ENCODE peak calls at places on chromosomes 6 and 20, in four cellular contexts. M is Panc1, T is K562, H is HCT116. S is an unnamed sample.

GRCh38 chr20:51678041-51678697 is 90.0 kb downstream of the ATP9A start:
- DNase-seq in M (no peak), H (no peak), T (no peak), S (no peak)

GRCh38 chr6:23522751-23523527 is 603.1 kb upstream of the NRSN1 start:
- DNase-seq in M (no peak), H (no peak), T (no peak), S (no peak)

GRCh38 chr6:163147988-163148387 is 266.5 kb upstream of the QKI start:
- DNase-seq in H (no peak), M (no peak), T (no peak), S (no peak)

GRCh38 chr6:128168244-128168643 is 267.4 kb upstream of the THEMIS start:
- DNase-seq in H (no peak), T (no peak), M (no peak), S (peak)

GRCh38 chr20:3000852-3001523 is 42.4 kb upstream of the GNRH2 start:
- DNase-seq in T (peak), H (peak), M (no peak), S (no peak)

GRCh38 chr6:26159417-26160273 is 72.4 kb downstream of the HFE start:
- DNase-seq in M (no peak), H (no peak), T (no peak), S (no peak)

GRCh38 chr6:5464096-5464885 is 203.0 kb downstream of the FARS2 start:
- DNase-seq in H (no peak), T (no peak), M (no peak), S (no peak)

GRCh38 chr6:34967461-34967860 is 78.4 kb downstream of the ANKS1A start:
- DNase-seq in T (no peak), M (no peak), H (no peak), S (no peak)

GRCh38 chr20:44625361-44625760 is 26.1 kb downstream of the ADA start:
- DNase-seq in H (no peak), T (no peak), M (no peak), S (no peak)

GRCh38 chr6:31777667-31778050 is 531 bp upstream of the VWA7 start:
- DNase-seq in H (no peak), M (no peak), T (no peak), S (no peak)

GRCh38 chr6:106820412-106820852 is 154.1 kb downstream of the CD24 start:
- DNase-seq in H (no peak), M (no peak), T (peak), S (no peak)

DNA sequence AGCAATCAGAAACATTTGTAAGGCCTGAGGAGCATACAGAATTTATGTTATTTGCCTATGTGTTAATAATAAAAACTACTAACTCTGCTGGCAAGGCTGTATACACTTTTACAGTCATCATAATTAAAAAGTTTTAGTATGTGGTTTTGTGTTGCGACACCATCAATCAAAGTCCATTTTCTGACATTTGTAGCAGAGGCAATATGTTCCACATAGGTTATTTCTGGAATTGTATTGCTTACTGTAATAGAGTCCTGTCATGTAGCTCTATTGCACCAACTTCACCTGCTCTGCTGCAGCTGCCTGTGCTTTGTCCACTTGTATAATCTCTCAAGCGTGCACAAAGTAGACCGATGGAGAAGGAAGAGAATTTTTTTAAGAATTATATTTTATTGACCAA is 501.8 kb downstream of the HACE1 start:
- DNase-seq in M (no peak), H (no peak), T (no peak), S (no peak)
- TF ChIP-seq TCF7L2 in M (no peak), H (no peak), T (no peak), S (no peak)

GRCh38 chr20:34300809-34301586 is 2.2 kb downstream of the AHCY start:
- DNase-seq in T (no peak), H (no peak), M (no peak), S (peak)

GRCh38 chr20:34301587-34302311 is 1.4 kb downstream of the AHCY start:
- DNase-seq in T (peak), M (no peak), H (no peak), S (no peak)

GRCh38 chr20:34302723-34303528 is at the start of gene AHCY:
- DNase-seq in H (peak), T (peak), M (peak), S (peak)

GRCh38 chr20:34299925-34300806 is 3.0 kb downstream of the AHCY start:
- DNase-seq in H (no peak), M (no peak), T (no peak), S (peak)

GRCh38 chr20:34302312-34302722 is 838 bp downstream of the AHCY start:
- DNase-seq in H (no peak), T (peak), M (no peak), S (peak)
- TF ChIP-seq TCF7L2 in H (no peak), T (no peak), M (no peak), S (no peak)

DNA sequence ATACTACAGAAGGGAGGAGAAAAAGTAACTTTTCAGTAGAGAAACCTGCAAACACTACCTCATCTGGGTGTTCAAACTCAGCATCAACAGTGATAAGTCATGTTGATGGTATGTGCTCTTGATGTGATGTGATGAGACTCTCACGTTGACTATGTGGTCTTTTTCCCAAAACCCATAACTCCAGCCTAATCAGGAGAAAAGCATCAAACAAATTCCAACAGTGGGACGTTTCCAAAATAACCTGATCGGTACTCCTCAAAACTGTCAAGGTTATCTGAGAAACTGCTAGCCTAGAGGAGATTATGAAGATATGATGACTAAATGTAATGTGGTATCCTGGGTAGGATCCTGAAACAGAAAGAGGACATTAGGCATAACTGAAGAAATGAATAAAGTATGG is 41.9 kb upstream of the TAB2 start:
- DNase-seq in H (no peak), M (no peak), T (no peak), S (no peak)
- TF ChIP-seq TCF7L2 in H (no peak), M (no peak), T (no peak), S (no peak)

GRCh38 chr20:63737690-63737939 is 1.2 kb downstream of the LIME1 start:
- DNase-seq in M (no peak), H (no peak), T (no peak), S (peak)

GRCh38 chr20:63737940-63738686 is 1.5 kb upstream of the SLC2A4RG start:
- DNase-seq in T (peak), M (no peak), H (no peak), S (peak)

GRCh38 chr20:63738687-63739128 is 868 bp upstream of the SLC2A4RG start:
- DNase-seq in H (no peak), M (no peak), T (peak), S (peak)

GRCh38 chr20:63735859-63736718 is at the start of gene LIME1:
- DNase-seq in H (no peak), T (peak), M (no peak), S (no peak)

DNA sequence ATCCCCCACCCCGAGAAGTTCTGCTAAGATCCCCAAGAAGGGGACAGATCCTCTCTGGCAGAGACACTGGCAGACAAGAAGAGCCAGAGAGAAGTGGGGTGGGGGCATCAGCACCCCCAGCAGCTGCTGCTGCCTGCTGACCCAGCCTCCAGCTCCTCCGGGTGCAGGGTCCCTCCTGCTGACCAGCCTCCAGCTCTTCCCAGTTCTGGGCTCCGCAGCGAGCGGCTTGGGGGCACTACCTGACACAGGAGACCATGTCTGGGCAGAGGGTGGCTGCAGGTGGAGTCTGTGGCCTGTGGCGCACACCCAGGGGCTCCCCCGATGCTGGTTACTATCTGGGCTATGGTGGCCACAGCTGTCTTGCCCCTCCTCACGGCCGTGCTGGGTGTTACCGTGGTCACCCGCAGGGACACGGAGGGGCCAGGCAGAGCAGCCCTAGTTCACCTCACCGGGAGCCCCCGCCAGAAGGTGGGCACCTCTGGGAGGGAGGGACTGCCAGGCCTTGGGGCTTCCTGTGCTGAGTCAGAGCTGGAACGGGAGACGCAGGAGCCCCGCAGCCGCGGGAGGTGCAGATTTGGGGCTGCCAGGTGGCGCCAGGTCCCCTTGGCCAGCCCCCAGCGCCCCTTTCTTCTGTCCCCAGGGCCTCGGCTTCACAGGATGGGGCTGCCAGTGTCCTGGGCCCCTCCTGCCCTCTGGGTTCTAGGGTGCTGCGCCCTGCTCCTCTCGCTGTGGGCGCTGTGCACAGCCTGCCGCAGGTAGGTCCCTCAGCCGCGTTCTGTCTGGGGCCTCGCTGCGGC is 627 bp downstream of the LIME1 start:
- DNase-seq in M (no peak), H (no peak), T (peak), S (no peak)
- TF ChIP-seq TCF7L2 in M (no peak), H (no peak), T (no peak), S (no peak)

GRCh38 chr6:52953911-52954839 is 40.9 kb downstream of the GSTA4 start:
- DNase-seq in H (no peak), M (no peak), T (no peak), S (no peak)
- TF ChIP-seq TCF7L2 in H (no peak), M (no peak), T (no peak), S (no peak)

DNA sequence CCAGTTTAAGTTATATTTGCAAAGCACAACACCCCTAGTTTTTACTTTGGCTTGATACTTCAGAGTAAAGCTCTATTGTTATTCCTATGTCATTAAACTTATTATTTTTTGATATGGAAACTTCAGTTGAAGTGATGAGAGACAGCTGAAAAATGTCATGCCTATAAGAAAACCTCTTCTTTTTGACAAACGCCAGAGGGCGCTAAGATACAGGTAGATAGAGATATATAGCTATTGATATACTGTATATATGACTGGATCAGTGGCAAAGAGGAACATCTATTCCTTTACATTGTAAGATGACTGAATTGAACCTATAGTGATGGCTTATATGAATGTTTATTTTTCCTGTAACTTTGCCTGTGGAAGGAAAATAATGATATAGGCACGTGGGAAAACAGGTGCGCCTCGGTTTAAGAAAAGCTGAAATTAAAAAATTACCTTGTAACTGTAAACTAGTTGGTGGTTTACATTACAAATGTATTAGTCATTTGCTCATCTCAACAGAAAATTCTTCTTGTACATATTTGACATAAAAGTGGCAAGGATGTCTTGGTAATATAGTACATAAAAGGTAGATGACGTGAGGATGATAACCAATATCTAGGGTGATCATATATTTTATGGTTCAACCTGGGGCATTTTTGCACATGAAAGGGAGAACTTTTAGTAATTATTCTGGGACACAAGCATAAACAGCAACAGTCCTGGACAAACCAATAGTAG is 74.1 kb downstream of the LAMA4 start:
- DNase-seq in M (peak), H (peak), T (peak), S (peak)
- TF ChIP-seq TCF7L2 in M (no peak), H (no peak), T (no peak), S (no peak)